ENCODE peak calls at places on chromosomes 2 and 18, in six cellular contexts. G is AG09319, K is Peyer's patch, U is left ventricle myocardium inferior, C is amniotic stem cell, H is HFF-Myc. Q is an unnamed sample.

GRCh38 chr2:42193722-42194187 is 24.6 kb downstream of the EML4 start:
- DNase-seq in H (no peak), C (no peak), U (no peak), G (no peak), K (no peak), Q (no peak)

GRCh38 chr2:102103284-102103683 is 39.3 kb upstream of the IL1R1 start:
- DNase-seq in G (no peak), C (no peak), U (no peak), K (no peak), H (no peak), Q (no peak)

GRCh38 chr18:57859314-57859713 is 56.2 kb upstream of the ATP8B1 start:
- DNase-seq in H (no peak), C (no peak), U (no peak), K (no peak), G (no peak), Q (no peak)

GRCh38 chr2:167726788-167727187 is 520.6 kb downstream of the STK39 start:
- DNase-seq in U (no peak), C (no peak), G (no peak), K (no peak), H (no peak), Q (no peak)

GRCh38 chr2:174263989-174264388 is 15.7 kb upstream of the OLA1 start:
- DNase-seq in C (no peak), K (no peak), H (peak), U (no peak), G (peak), Q (no peak)

GRCh38 chr18:11989966-11990380 is 8.7 kb downstream of the IMPA2 start:
- DNase-seq in U (no peak), H (no peak), C (no peak), G (no peak), K (no peak), Q (no peak)

GRCh38 chr2:143754732-143755131 is 625.5 kb downstream of the ARHGAP15 start:
- DNase-seq in G (no peak), K (no peak), C (no peak), H (no peak), U (no peak), Q (no peak)

GRCh38 chr2:202114798-202115197 is 41.7 kb downstream of the KIAA2012 start:
- DNase-seq in G (no peak), H (no peak), C (no peak), K (no peak), U (no peak), Q (no peak)

GRCh38 chr2:88024509-88024908 is 8.2 kb upstream of the RNU2-63P start:
- DNase-seq in K (no peak), G (no peak), U (no peak), H (no peak), C (no peak), Q (no peak)

GRCh38 chr18:3872651-3873050 is 422.7 kb downstream of the TGIF1 start:
- DNase-seq in C (no peak), U (no peak), H (no peak), G (no peak), K (no peak), Q (no peak)

GRCh38 chr2:108364676-108365297 is 13.0 kb upstream of the SULT1C4 start:
- DNase-seq in K (no peak), U (no peak), G (no peak), C (no peak), H (peak), Q (no peak)

GRCh38 chr2:191617589-191617988 is 60.3 kb upstream of the NABP1 start:
- DNase-seq in H (no peak), U (no peak), G (no peak), K (peak), C (no peak), Q (no peak)

GRCh38 chr2:215664847-215665525 is 229.1 kb upstream of the FN1 start:
- DNase-seq in H (peak), K (no peak), U (no peak), G (peak), C (peak), Q (peak)

GRCh38 chr2:144453039-144453336 is 66.9 kb downstream of the ZEB2 start:
- DNase-seq in U (no peak), H (no peak), K (no peak), C (no peak), G (no peak), Q (no peak)

GRCh38 chr2:12587729-12588522 is 128.8 kb upstream of the TRIB2 start:
- DNase-seq in U (no peak), C (peak), H (peak), G (peak), K (peak), Q (peak)

GRCh38 chr2:58585233-58585632 is 344.1 kb upstream of the FANCL start:
- DNase-seq in G (no peak), K (no peak), U (no peak), H (no peak), C (no peak), Q (no peak)

GRCh38 chr2:234827096-234827860 is 124.5 kb upstream of the SH3BP4 start:
- DNase-seq in H (no peak), U (no peak), K (no peak), C (no peak), G (no peak), Q (no peak)